ENCODE peak calls at places on chromosome X, in eight cellular contexts. N, I, W, D, X, T, R and H are unnamed samples.

GRCh38 chrX:1392376-1393130 is 640 bp upstream of the SLC25A6 start:
- DNase-seq in I (no peak), W (no peak), N (no peak), R (peak), T (peak), D (peak), X (no peak), H (peak)

GRCh38 chrX:78652971-78653822 is 5.9 kb downstream of the RTL3 start:
- DNase-seq in X (no peak), W (no peak), N (no peak), T (no peak), I (no peak), R (no peak), D (peak), H (no peak)

GRCh38 chrX:69503835-69504625 is at the start of gene NALF2:
- DNase-seq in T (peak), R (peak), X (no peak), N (peak), W (peak), D (peak), I (no peak), H (peak)

GRCh38 chrX:39201305-39201990 is 400.2 kb downstream of the MID1IP1 start:
- DNase-seq in T (no peak), R (no peak), D (peak), I (no peak), W (no peak), N (no peak), X (no peak), H (no peak)

GRCh38 chrX:110003167-110004156 is 548 bp downstream of the TMEM164 start:
- DNase-seq in R (peak), W (peak), N (no peak), I (no peak), T (peak), X (no peak), D (no peak), H (peak)

GRCh38 chrX:46165411-46165810 is 379.8 kb downstream of the ZNF674 start:
- DNase-seq in W (no peak), N (no peak), D (peak), X (peak), R (no peak), I (no peak), T (no peak), H (no peak)

GRCh38 chrX:154401045-154401799 is 3.0 kb downstream of the RPL10 start:
- DNase-seq in R (no peak), D (peak), T (no peak), W (no peak), N (peak), I (no peak), X (no peak), H (no peak)

GRCh38 chrX:56564921-56565861 is 1.8 kb downstream of the UBQLN2 start:
- DNase-seq in I (no peak), X (no peak), R (no peak), D (no peak), T (peak), N (no peak), W (no peak), H (peak)

GRCh38 chrX:128676651-128677050 is 624.4 kb upstream of the ACTRT1 start:
- DNase-seq in I (no peak), R (no peak), T (no peak), N (no peak), D (no peak), W (no peak), X (no peak), H (no peak)

GRCh38 chrX:38095971-38096529 is 89.7 kb downstream of the SYTL5 start:
- DNase-seq in I (no peak), X (no peak), T (no peak), N (no peak), R (no peak), D (peak), W (no peak), H (no peak)

GRCh38 chrX:66731398-66731797 is 92.5 kb upstream of the EDA2R start:
- DNase-seq in D (peak), X (no peak), R (no peak), I (no peak), W (peak), N (peak), T (peak), H (peak)

GRCh38 chrX:111100191-111100590 is 4.2 kb downstream of the PAK3 start:
- DNase-seq in D (peak), I (no peak), W (peak), R (no peak), T (peak), X (no peak), N (peak), H (peak)